ENCODE peak calls at places on chromosomes 7 and 10, in five cellular contexts. N is GM23338, P is endothelial cell of umbilical vein, K is GM12878, F is HCT116. U is an unnamed sample.

GRCh38 chr7:45407730-45408406 is 166.3 kb upstream of the ADCY1 start:
- DNase-seq in N (peak; percentile 85), P (no peak), K (no peak), F (no peak), U (no peak)

GRCh38 chr10:78718032-78718572 is 350.7 kb upstream of the ZMIZ1 start:
- DNase-seq in N (no peak), P (no peak), K (no peak), F (no peak), U (no peak)

GRCh38 chr7:41013117-41013516 is 689.8 kb downstream of the INHBA start:
- DNase-seq in N (no peak), P (no peak), K (no peak), F (no peak), U (no peak)

GRCh38 chr10:21260060-21260792 is 265.3 kb downstream of the SKIDA1 start:
- DNase-seq in N (no peak), P (no peak), K (no peak), F (no peak), U (no peak)

GRCh38 chr7:50739744-50740455 is 42.8 kb downstream of the GRB10 start:
- DNase-seq in N (peak; percentile 39), P (peak; percentile 46), K (no peak), F (no peak), U (no peak)

GRCh38 chr10:128540806-128541739 is 414.9 kb upstream of the MKI67 start:
- DNase-seq in N (peak; percentile 83), P (no peak), K (no peak), F (no peak), U (no peak)

GRCh38 chr7:46076527-46076926 is 155.5 kb upstream of the IGFBP3 start:
- DNase-seq in N (no peak), P (no peak), K (no peak), F (no peak), U (no peak)

GRCh38 chr10:118911361-118911760 is 118.2 kb upstream of the NANOS1 start:
- DNase-seq in N (no peak), P (peak; percentile 12), K (no peak), F (peak; percentile 37), U (no peak)

GRCh38 chr10:132178885-132179545 is 7.7 kb upstream of the DPYSL4 start:
- DNase-seq in N (no peak), P (no peak), K (no peak), F (no peak), U (no peak)

GRCh38 chr7:11192506-11192905 is 218.8 kb downstream of the PHF14 start:
- DNase-seq in N (no peak), P (no peak), K (no peak), F (no peak), U (no peak)

GRCh38 chr10:2334542-2334941 is 597.2 kb upstream of the ADARB2 start:
- DNase-seq in N (no peak), P (no peak), K (no peak), F (no peak), U (no peak)
- TF ChIP-seq POLR2AphosphoS5 in N (no peak), P (no peak), K (no peak), F (no peak), U (no peak)

GRCh38 chr10:86727992-86728559 is 28.3 kb upstream of the BMPR1A start:
- DNase-seq in N (no peak), P (no peak), K (no peak), F (no peak), U (no peak)

GRCh38 chr10:86729677-86730076 is 26.7 kb upstream of the BMPR1A start:
- DNase-seq in N (no peak), P (no peak), K (no peak), F (no peak), U (no peak)

GRCh38 chr10:86725980-86726976 is 30.1 kb upstream of the BMPR1A start:
- DNase-seq in N (no peak), P (no peak), K (no peak), F (no peak), U (no peak)

GRCh38 chr10:86730227-86730626 is 26.2 kb upstream of the BMPR1A start:
- DNase-seq in N (no peak), P (no peak), K (no peak), F (no peak), U (no peak)

DNA sequence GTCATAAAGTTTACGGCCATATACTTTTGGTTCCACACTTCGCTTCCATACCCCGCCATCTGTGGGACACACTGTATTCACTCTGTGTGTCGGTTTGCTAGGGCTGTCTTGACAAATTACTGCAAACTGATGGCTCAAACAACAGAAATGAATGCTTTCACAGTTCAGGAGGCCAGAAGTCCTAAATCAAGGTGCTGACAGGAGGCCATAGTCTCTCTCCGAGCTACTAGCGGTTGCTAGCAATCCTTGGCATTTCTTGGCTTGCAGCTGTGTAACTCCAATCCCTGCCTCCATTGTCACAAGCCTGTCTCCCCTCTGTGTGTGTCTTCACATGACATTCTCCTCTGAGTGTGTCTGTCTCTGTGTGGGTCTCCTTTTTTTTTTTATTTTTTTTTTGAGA is 29.0 kb upstream of the BMPR1A start:
- DNase-seq in N (no peak), P (no peak), K (no peak), F (no peak), U (no peak)
- TF ChIP-seq POLR2AphosphoS5 in N (no peak), P (no peak), K (no peak), F (no peak), U (no peak)

GRCh38 chr7:18978108-18978495 is 139.3 kb downstream of the TWIST1 start:
- DNase-seq in N (no peak), P (peak; percentile 80), K (no peak), F (peak; percentile 43), U (no peak)
- TF ChIP-seq POLR2AphosphoS5 in N (no peak), P (no peak), K (no peak), F (no peak), U (no peak)

GRCh38 chr10:103612462-103613365 is 119.2 kb downstream of the NEURL1 start:
- DNase-seq in N (no peak), P (no peak), K (no peak), F (no peak), U (no peak)

GRCh38 chr10:103610921-103611511 is 117.5 kb downstream of the NEURL1 start:
- DNase-seq in N (no peak), P (no peak), K (no peak), F (no peak), U (no peak)

GRCh38 chr10:103610083-103610472 is 116.6 kb downstream of the NEURL1 start:
- DNase-seq in N (no peak), P (no peak), K (no peak), F (no peak), U (no peak)

GRCh38 chr10:103605359-103606156 is 112.1 kb downstream of the NEURL1 start:
- DNase-seq in N (peak; percentile 66), P (peak; percentile 28), K (no peak), F (peak; percentile 28), U (peak; percentile 62)

GRCh38 chr10:103609231-103610082 is 116.0 kb downstream of the NEURL1 start:
- DNase-seq in N (no peak), P (no peak), K (no peak), F (no peak), U (no peak)
- TF ChIP-seq POLR2AphosphoS5 in N (no peak), P (no peak), K (no peak), F (no peak), U (no peak)